ENCODE peak calls at places on chromosomes 3 and 15, in six cellular contexts. H is HCT116, D is AML-193, V is Calu3, X is GM18507, Q is NCI-H1092 treated with DMSO at 0.1 percent for 48 hours. J is an unnamed sample.

GRCh38 chr3:44529927-44530326 is 25.1 kb upstream of the ZKSCAN7 start:
- DNase-seq in Q (no peak), D (peak), H (peak), X (no peak), V (no peak), J (peak)

GRCh38 chr15:77038312-77039216 is 32.3 kb downstream of the TSPAN3 start:
- DNase-seq in D (no peak), H (no peak), Q (no peak), X (no peak), V (no peak), J (no peak)

GRCh38 chr15:90347666-90348065 is 4.4 kb upstream of the ZNF774 start:
- DNase-seq in Q (no peak), H (no peak), D (no peak), V (no peak), X (no peak), J (no peak)

GRCh38 chr15:63350178-63350621 is 31.4 kb downstream of the CA12 start:
- DNase-seq in D (no peak), H (no peak), X (no peak), Q (no peak), V (no peak), J (no peak)

GRCh38 chr3:177190701-177191100 is 6.6 kb downstream of the TBL1XR1 start:
- DNase-seq in X (no peak), H (no peak), V (no peak), Q (no peak), D (no peak), J (no peak)

GRCh38 chr3:179174898-179175297 is 26.7 kb downstream of the PIK3CA start:
- DNase-seq in V (no peak), Q (no peak), D (no peak), X (no peak), H (no peak), J (no peak)

GRCh38 chr15:96766387-96766786 is 435.9 kb downstream of the NR2F2 start:
- DNase-seq in D (no peak), Q (no peak), V (no peak), X (no peak), H (no peak), J (no peak)

GRCh38 chr3:194070634-194071409 is 65.1 kb upstream of the HES1 start:
- DNase-seq in D (peak), X (peak), Q (peak), H (peak), V (peak), J (peak)

GRCh38 chr15:65096481-65097385 is 18.3 kb downstream of the UBAP1L start:
- DNase-seq in Q (no peak), D (no peak), X (no peak), H (no peak), V (no peak), J (no peak)

GRCh38 chr3:155185623-155186022 is 105.5 kb downstream of the MME start:
- DNase-seq in X (no peak), Q (no peak), V (no peak), H (no peak), D (no peak), J (no peak)

GRCh38 chr15:29435811-29436210 is 166.2 kb upstream of the NSMCE3 start:
- DNase-seq in Q (no peak), X (no peak), V (no peak), H (no peak), D (no peak), J (no peak)

GRCh38 chr3:172808969-172809546 is 58.5 kb downstream of the ECT2 start:
- DNase-seq in Q (peak), H (peak), X (no peak), D (peak), V (no peak), J (peak)

GRCh38 chr3:184733971-184734608 is 22.2 kb upstream of the MAGEF1 start:
- DNase-seq in V (no peak), X (no peak), Q (no peak), D (no peak), H (no peak), J (no peak)

GRCh38 chr3:97827741-97828471 is 6.1 kb downstream of the CRYBG3 start:
- DNase-seq in D (no peak), X (no peak), V (no peak), H (no peak), Q (no peak), J (no peak)

GRCh38 chr3:195443391-195443989 is 670 bp upstream of the ACAP2 start:
- DNase-seq in H (no peak), Q (peak), V (no peak), X (no peak), D (no peak), J (no peak)

GRCh38 chr3:31300802-31301443 is 231.8 kb upstream of the STT3B start:
- DNase-seq in Q (peak), H (no peak), D (no peak), V (no peak), X (no peak), J (no peak)

GRCh38 chr3:150631515-150632221 is 28.5 kb downstream of the SELENOT start:
- DNase-seq in D (no peak), V (no peak), H (no peak), Q (no peak), X (no peak), J (no peak)

GRCh38 chr3:66195347-66195783 is 25.4 kb upstream of the SLC25A26 start:
- DNase-seq in V (peak), Q (peak), H (peak), X (no peak), D (no peak), J (no peak)

J was measured in NB4.